ENCODE peak calls at places on chromosomes 12 and 14, in five cellular contexts. H, R, J, Y and U are unnamed samples.

GRCh38 chr12:105060715-105061378 is 23.4 kb downstream of the ALDH1L2 start:
- DNase-seq in H (no peak), R (no peak), J (no peak), Y (no peak), U (no peak)

GRCh38 chr14:33230016-33230415 is 291.3 kb downstream of the NPAS3 start:
- DNase-seq in H (no peak), R (no peak), J (no peak), Y (no peak), U (no peak)

GRCh38 chr12:100927825-100928224 is 133.2 kb downstream of the ANO4 start:
- DNase-seq in H (no peak), R (no peak), J (no peak), Y (no peak), U (no peak)

GRCh38 chr12:74111688-74112360 is 425.8 kb upstream of the ATXN7L3B start:
- DNase-seq in H (no peak), R (no peak), J (peak; percentile 17), Y (no peak), U (peak; percentile 61)

GRCh38 chr12:132292328-132293319 is 36.8 kb downstream of the GALNT9 start:
- DNase-seq in H (no peak), R (no peak), J (no peak), Y (no peak), U (no peak)

GRCh38 chr14:34088918-34089317 is 138.0 kb upstream of the EGLN3 start:
- DNase-seq in H (no peak), R (no peak), J (no peak), Y (no peak), U (no peak)

GRCh38 chr12:109127533-109128242 is 11.3 kb downstream of the ACACB start:
- DNase-seq in H (no peak), R (no peak), J (no peak), Y (no peak), U (no peak)

GRCh38 chr12:34347367-34347766 is 325.1 kb downstream of the ALG10 start:
- DNase-seq in H (no peak), R (peak; percentile 30), J (no peak), Y (no peak), U (no peak)

GRCh38 chr14:92951912-92952471 is 29.0 kb downstream of the CHGA start:
- DNase-seq in H (peak; percentile 79), R (peak; percentile 69), J (peak; percentile 96), Y (peak; percentile 60), U (peak; percentile 80)

GRCh38 chr12:11648514-11649412 is 711 bp upstream of the ETV6 start:
- DNase-seq in H (peak; percentile 72), R (peak; percentile 62), J (peak; percentile 88), Y (peak; percentile 63), U (peak; percentile 93)

GRCh38 chr14:101709962-101710891 is 51.3 kb upstream of the PPP2R5C start:
- DNase-seq in H (no peak), R (no peak), J (peak; percentile 53), Y (no peak), U (no peak)

GRCh38 chr14:80005561-80005960 is 205.7 kb downstream of the DIO2 start:
- DNase-seq in H (no peak), R (no peak), J (no peak), Y (no peak), U (no peak)

GRCh38 chr12:57471-57980 is 9.0 kb upstream of the IQSEC3 start:
- DNase-seq in H (no peak), R (no peak), J (no peak), Y (no peak), U (no peak)

GRCh38 chr12:56084958-56085543 is 5.1 kb downstream of the ERBB3 start:
- DNase-seq in H (peak; percentile 48), R (no peak), J (peak; percentile 70), Y (no peak), U (peak; percentile 61)

GRCh38 chr12:39287817-39288216 is 155.1 kb downstream of the KIF21A start:
- DNase-seq in H (no peak), R (no peak), J (no peak), Y (no peak), U (no peak)

GRCh38 chr12:49345048-49345839 is 1.4 kb upstream of the DNAJC22 start:
- DNase-seq in H (no peak), R (no peak), J (peak; percentile 60), Y (no peak), U (peak; percentile 81)

GRCh38 chr14:100588671-100589070 is 1.5 kb upstream of the BEGAIN start:
- DNase-seq in H (no peak), R (no peak), J (no peak), Y (no peak), U (no peak)

GRCh38 chr14:23321572-23322547 is 603 bp downstream of the PABPN1 start:
- DNase-seq in H (peak; percentile 51), R (no peak), J (peak; percentile 63), Y (peak; percentile 38), U (peak; percentile 58)

GRCh38 chr14:104723651-104724406 is at the start of gene ADSS1:
- DNase-seq in H (peak; percentile 63), R (peak; percentile 52), J (peak; percentile 96), Y (peak; percentile 41), U (peak; percentile 84)

GRCh38 chr14:100022772-100023451 is 42.3 kb upstream of the EVL start:
- DNase-seq in H (no peak), R (no peak), J (peak; percentile 33), Y (no peak), U (no peak)

GRCh38 chr14:100470523-100470897 is 116.7 kb downstream of the BEGAIN start:
- DNase-seq in H (no peak), R (no peak), J (no peak), Y (no peak), U (no peak)

GRCh38 chr12:96044017-96044985 is 8.9 kb upstream of the LTA4H start:
- DNase-seq in H (no peak), R (no peak), J (no peak), Y (no peak), U (no peak)

GRCh38 chr14:89495718-89496117 is 78.7 kb upstream of the FOXN3 start:
- DNase-seq in H (no peak), R (no peak), J (no peak), Y (no peak), U (no peak)